ENCODE peak calls at places on chromosomes 16 and 17, in eight cellular contexts. D is upper lobe of right lung, J is hepatic stellate cell, O is tibial nerve, K is stromal cell of bone marrow, M is coronary artery, W is T-cell, T is epithelial cell of prostate. E is an unnamed sample.

GRCh38 chr16:75502916-75503605 is 7.8 kb upstream of the CHST6 start:
- DNase-seq in D (no peak), J (no peak), O (no peak), K (no peak), M (no peak), W (no peak), T (no peak), E (no peak)

GRCh38 chr17:7867881-7868329 is 10.1 kb downstream of the CYB5D1 start:
- DNase-seq in D (no peak), J (no peak), O (no peak), K (no peak), M (peak), W (no peak), T (no peak), E (no peak)

GRCh38 chr16:57377080-57377841 is 5.0 kb downstream of the CX3CL1 start:
- DNase-seq in D (no peak), J (no peak), O (no peak), K (no peak), M (no peak), W (no peak), T (no peak), E (peak)

GRCh38 chr17:49730078-49730786 is 22.5 kb upstream of the SLC35B1 start:
- DNase-seq in D (no peak), J (peak), O (peak), K (peak), M (peak), W (no peak), T (no peak), E (no peak)

GRCh38 chr17:41382396-41382795 is 290 bp upstream of the KRT34 start:
- DNase-seq in D (no peak), J (peak), O (no peak), K (peak), M (no peak), W (no peak), T (no peak), E (no peak)

GRCh38 chr16:4699030-4699556 is 5.7 kb downstream of the NUDT16L1 start:
- DNase-seq in D (no peak), J (no peak), O (no peak), K (no peak), M (no peak), W (no peak), T (no peak), E (no peak)

GRCh38 chr16:30658731-30659506 is 688 bp downstream of the FBRS start:
- DNase-seq in D (peak), J (peak), O (peak), K (peak), M (peak), W (no peak), T (peak), E (no peak)

GRCh38 chr17:63626551-63627228 is 4.5 kb downstream of the MAP3K3 start:
- DNase-seq in D (no peak), J (peak), O (no peak), K (no peak), M (no peak), W (no peak), T (no peak), E (no peak)

GRCh38 chr17:36069131-36069530 is 5.1 kb downstream of the CCL18 start:
- DNase-seq in D (no peak), J (no peak), O (no peak), K (no peak), M (no peak), W (no peak), T (no peak), E (no peak)